ENCODE peak calls at places on chromosomes 1 and 21, in ten cellular contexts. One of them, this sample, is unnamed.

GRCh38 chr1:165290143-165290542 is 66.4 kb downstream of the LMX1A start:
- DNase-seq in upper lobe of left lung: no peak
- DNase-seq in GM12878: no peak
- DNase-seq in IMR-90: no peak
- DNase-seq in PC-9: no peak
- DNase-seq in K562: no peak
- DNase-seq in GM06990: no peak
- DNase-seq in NB4: peak; percentile 3
- DNase-seq in HFF-Myc: peak; percentile 12
- DNase-seq in dorsolateral prefrontal cortex: no peak
- DNase-seq in this sample: no peak

GRCh38 chr1:177586429-177586828 is 383.4 kb downstream of the SEC16B start:
- DNase-seq in GM06990: no peak
- DNase-seq in NB4: no peak
- DNase-seq in PC-9: no peak
- DNase-seq in upper lobe of left lung: no peak
- DNase-seq in dorsolateral prefrontal cortex: no peak
- DNase-seq in K562: no peak
- DNase-seq in GM12878: no peak
- DNase-seq in IMR-90: peak; percentile 90
- DNase-seq in HFF-Myc: no peak
- DNase-seq in this sample: peak; percentile 82

GRCh38 chr21:37891953-37892352 is 24.3 kb downstream of the KCNJ6 start:
- DNase-seq in HFF-Myc: no peak
- DNase-seq in GM12878: no peak
- DNase-seq in K562: no peak
- DNase-seq in IMR-90: no peak
- DNase-seq in NB4: no peak
- DNase-seq in GM06990: no peak
- DNase-seq in upper lobe of left lung: no peak
- DNase-seq in PC-9: no peak
- DNase-seq in dorsolateral prefrontal cortex: no peak
- DNase-seq in this sample: no peak

GRCh38 chr1:113940365-113941244 is 11.5 kb downstream of the HIPK1 start:
- DNase-seq in PC-9: no peak
- DNase-seq in dorsolateral prefrontal cortex: no peak
- DNase-seq in GM06990: peak; percentile 36
- DNase-seq in IMR-90: no peak
- DNase-seq in K562: no peak
- DNase-seq in upper lobe of left lung: no peak
- DNase-seq in HFF-Myc: no peak
- DNase-seq in NB4: peak; percentile 97
- DNase-seq in GM12878: no peak
- DNase-seq in this sample: no peak

GRCh38 chr1:167512262-167512661 is 6.1 kb downstream of the CD247 start:
- DNase-seq in upper lobe of left lung: no peak
- DNase-seq in HFF-Myc: no peak
- DNase-seq in dorsolateral prefrontal cortex: no peak
- DNase-seq in IMR-90: no peak
- DNase-seq in GM12878: no peak
- DNase-seq in PC-9: no peak
- DNase-seq in K562: no peak
- DNase-seq in GM06990: no peak
- DNase-seq in NB4: no peak
- DNase-seq in this sample: no peak

GRCh38 chr1:61782771-61783170 is 40.5 kb downstream of the PATJ start:
- DNase-seq in dorsolateral prefrontal cortex: no peak
- DNase-seq in PC-9: no peak
- DNase-seq in GM12878: peak; percentile 71
- DNase-seq in GM06990: peak; percentile 3
- DNase-seq in IMR-90: no peak
- DNase-seq in HFF-Myc: no peak
- DNase-seq in NB4: no peak
- DNase-seq in upper lobe of left lung: no peak
- DNase-seq in K562: peak; percentile 11
- DNase-seq in this sample: no peak

GRCh38 chr1:51170342-51170741 is 65.7 kb upstream of the RNF11 start:
- DNase-seq in IMR-90: peak; percentile 47
- DNase-seq in HFF-Myc: no peak
- DNase-seq in K562: no peak
- DNase-seq in GM12878: no peak
- DNase-seq in NB4: peak; percentile 65
- DNase-seq in GM06990: no peak
- DNase-seq in dorsolateral prefrontal cortex: no peak
- DNase-seq in PC-9: no peak
- DNase-seq in upper lobe of left lung: no peak
- DNase-seq in this sample: peak; percentile 70

GRCh38 chr1:151815716-151816327 is 10.6 kb upstream of the LINGO4 start:
- DNase-seq in GM06990: no peak
- DNase-seq in IMR-90: no peak
- DNase-seq in upper lobe of left lung: no peak
- DNase-seq in NB4: no peak
- DNase-seq in PC-9: no peak
- DNase-seq in K562: no peak
- DNase-seq in HFF-Myc: no peak
- DNase-seq in GM12878: no peak
- DNase-seq in dorsolateral prefrontal cortex: no peak
- DNase-seq in this sample: no peak

GRCh38 chr1:183025782-183026774 is 2.9 kb downstream of the LAMC1 start:
- DNase-seq in upper lobe of left lung: no peak
- DNase-seq in PC-9: no peak
- DNase-seq in GM06990: peak; percentile 48
- DNase-seq in K562: no peak
- DNase-seq in HFF-Myc: no peak
- DNase-seq in dorsolateral prefrontal cortex: no peak
- DNase-seq in NB4: no peak
- DNase-seq in GM12878: peak; percentile 51
- DNase-seq in IMR-90: peak; percentile 56
- DNase-seq in this sample: no peak

GRCh38 chr21:25186278-25186677 is 421.0 kb downstream of the MRPL39 start:
- DNase-seq in PC-9: no peak
- DNase-seq in GM06990: peak; percentile 63
- DNase-seq in GM12878: peak; percentile 60
- DNase-seq in K562: no peak
- DNase-seq in NB4: no peak
- DNase-seq in IMR-90: no peak
- DNase-seq in HFF-Myc: no peak
- DNase-seq in dorsolateral prefrontal cortex: no peak
- DNase-seq in upper lobe of left lung: no peak
- DNase-seq in this sample: no peak

GRCh38 chr1:243299069-243299468 is 43.2 kb downstream of the SDCCAG8 start:
- DNase-seq in dorsolateral prefrontal cortex: no peak
- DNase-seq in GM06990: no peak
- DNase-seq in NB4: no peak
- DNase-seq in GM12878: no peak
- DNase-seq in K562: no peak
- DNase-seq in upper lobe of left lung: no peak
- DNase-seq in PC-9: no peak
- DNase-seq in HFF-Myc: no peak
- DNase-seq in IMR-90: no peak
- DNase-seq in this sample: no peak

GRCh38 chr21:38831526-38832467 is 26.1 kb downstream of the ETS2 start:
- DNase-seq in K562: peak; percentile 52
- DNase-seq in dorsolateral prefrontal cortex: no peak
- DNase-seq in GM06990: peak; percentile 18
- DNase-seq in HFF-Myc: peak; percentile 82
- DNase-seq in PC-9: peak; percentile 37
- DNase-seq in NB4: peak; percentile 97
- DNase-seq in IMR-90: peak; percentile 98
- DNase-seq in GM12878: peak; percentile 40
- DNase-seq in upper lobe of left lung: no peak
- DNase-seq in this sample: peak; percentile 100

GRCh38 chr1:23526329-23527041 is 4.5 kb downstream of the E2F2 start:
- DNase-seq in upper lobe of left lung: no peak
- DNase-seq in HFF-Myc: no peak
- DNase-seq in GM12878: no peak
- DNase-seq in NB4: no peak
- DNase-seq in dorsolateral prefrontal cortex: no peak
- DNase-seq in IMR-90: no peak
- DNase-seq in K562: no peak
- DNase-seq in GM06990: no peak
- DNase-seq in PC-9: no peak
- DNase-seq in this sample: no peak

GRCh38 chr1:53659436-53659835 is 79.5 kb downstream of the GLIS1 start:
- DNase-seq in PC-9: no peak
- DNase-seq in GM12878: no peak
- DNase-seq in GM06990: no peak
- DNase-seq in dorsolateral prefrontal cortex: no peak
- DNase-seq in HFF-Myc: no peak
- DNase-seq in IMR-90: no peak
- DNase-seq in K562: no peak
- DNase-seq in NB4: no peak
- DNase-seq in upper lobe of left lung: no peak
- DNase-seq in this sample: no peak

GRCh38 chr1:41682845-41683630 is 198.6 kb upstream of the EDN2 start:
- DNase-seq in PC-9: no peak
- DNase-seq in GM12878: no peak
- DNase-seq in GM06990: no peak
- DNase-seq in IMR-90: peak; percentile 41
- DNase-seq in dorsolateral prefrontal cortex: no peak
- DNase-seq in upper lobe of left lung: no peak
- DNase-seq in HFF-Myc: no peak
- DNase-seq in NB4: no peak
- DNase-seq in K562: no peak
- DNase-seq in this sample: peak; percentile 65

GRCh38 chr1:30847358-30847972 is 61.1 kb downstream of the SDC3 start:
- DNase-seq in dorsolateral prefrontal cortex: peak; percentile 87
- DNase-seq in IMR-90: peak; percentile 79
- DNase-seq in K562: no peak
- DNase-seq in upper lobe of left lung: peak; percentile 89
- DNase-seq in PC-9: peak; percentile 61
- DNase-seq in NB4: no peak
- DNase-seq in GM06990: no peak
- DNase-seq in HFF-Myc: no peak
- DNase-seq in GM12878: no peak
- DNase-seq in this sample: no peak

GRCh38 chr1:47230692-47231313 is 1.2 kb downstream of the TAL1 start:
- DNase-seq in K562: peak; percentile 45
- DNase-seq in HFF-Myc: no peak
- DNase-seq in upper lobe of left lung: peak; percentile 83
- DNase-seq in GM12878: no peak
- DNase-seq in NB4: no peak
- DNase-seq in dorsolateral prefrontal cortex: no peak
- DNase-seq in GM06990: peak; percentile 34
- DNase-seq in IMR-90: no peak
- DNase-seq in PC-9: no peak
- DNase-seq in this sample: no peak
- H3K4me3 ChIP-seq in K562: peak overlapping the region; percentile 62
- H3K4me3 ChIP-seq in HFF-Myc: no peak overlapping the region
- H3K4me3 ChIP-seq in upper lobe of left lung: peak overlapping the region; percentile 44
- H3K4me3 ChIP-seq in GM12878: no peak overlapping the region
- H3K4me3 ChIP-seq in NB4: no peak overlapping the region
- H3K4me3 ChIP-seq in dorsolateral prefrontal cortex: peak overlapping the region; percentile 46
- H3K4me3 ChIP-seq in GM06990: no peak overlapping the region
- H3K4me3 ChIP-seq in IMR-90: no peak overlapping the region
- H3K4me3 ChIP-seq in PC-9: no peak overlapping the region
- H3K4me3 ChIP-seq in this sample: no peak overlapping the region

DNA sequence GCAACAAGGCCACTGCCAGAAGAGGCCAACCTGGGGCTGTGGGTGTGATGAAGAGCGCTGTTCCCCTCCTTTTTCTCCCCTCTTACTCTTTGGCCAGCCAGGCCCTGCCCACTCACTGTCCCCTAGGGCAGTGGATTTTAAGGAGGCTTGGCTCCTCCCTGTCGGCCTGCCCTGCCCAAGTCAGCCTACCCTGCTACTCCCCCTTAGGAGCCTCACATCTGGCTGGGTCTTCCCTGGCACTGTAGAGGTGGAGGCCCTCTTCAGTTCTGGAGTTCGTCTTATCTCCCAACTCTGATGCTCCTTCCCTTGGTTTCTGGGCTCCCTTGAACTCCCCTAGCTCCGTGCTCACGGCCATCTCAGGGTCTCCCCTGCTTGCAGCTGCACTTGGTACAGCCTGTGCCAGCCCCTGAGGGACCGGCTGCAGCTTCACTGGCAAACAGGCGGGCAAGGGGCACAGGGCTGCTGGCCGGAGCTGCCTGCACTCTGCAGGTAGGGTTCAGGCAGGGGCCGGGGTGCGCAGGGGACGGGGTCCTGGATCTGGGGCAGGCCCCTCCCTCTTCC is 4.0 kb downstream of the AMPD2 start:
- DNase-seq in NB4: peak; percentile 43
- DNase-seq in K562: no peak
- DNase-seq in GM06990: no peak
- DNase-seq in HFF-Myc: no peak
- DNase-seq in IMR-90: no peak
- DNase-seq in PC-9: no peak
- DNase-seq in GM12878: no peak
- DNase-seq in upper lobe of left lung: peak; percentile 81
- DNase-seq in dorsolateral prefrontal cortex: no peak
- DNase-seq in this sample: no peak
- H3K4me3 ChIP-seq in NB4: peak overlapping the region; percentile 60
- H3K4me3 ChIP-seq in K562: no peak overlapping the region
- H3K4me3 ChIP-seq in GM06990: no peak overlapping the region
- H3K4me3 ChIP-seq in HFF-Myc: peak overlapping the region; percentile 24
- H3K4me3 ChIP-seq in IMR-90: no peak overlapping the region
- H3K4me3 ChIP-seq in PC-9: no peak overlapping the region
- H3K4me3 ChIP-seq in GM12878: peak overlapping the region; percentile 59
- H3K4me3 ChIP-seq in upper lobe of left lung: peak overlapping the region; percentile 13
- H3K4me3 ChIP-seq in dorsolateral prefrontal cortex: peak overlapping the region; percentile 65
- H3K4me3 ChIP-seq in this sample: no peak overlapping the region

DNA sequence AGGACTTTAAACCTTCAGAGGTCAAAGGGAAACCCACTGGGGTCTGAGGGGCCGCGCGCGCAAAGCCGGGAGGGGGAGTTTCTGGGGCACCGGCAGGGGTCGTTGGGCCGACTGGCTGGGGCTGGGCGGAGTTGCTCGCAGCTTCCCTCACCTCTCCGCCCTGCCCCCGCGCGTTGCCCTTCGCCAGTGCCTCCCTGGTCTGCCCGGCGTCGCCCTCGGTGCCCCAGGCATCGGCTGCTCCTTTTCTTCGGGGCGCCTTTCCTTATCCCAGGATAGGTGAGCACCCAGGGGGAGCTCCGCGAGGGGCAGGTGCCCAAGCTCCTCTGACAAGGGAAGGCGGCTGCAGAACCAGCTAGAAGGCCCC is 390 bp upstream of the NGF start:
- DNase-seq in IMR-90: no peak
- DNase-seq in GM12878: no peak
- DNase-seq in GM06990: no peak
- DNase-seq in dorsolateral prefrontal cortex: no peak
- DNase-seq in NB4: no peak
- DNase-seq in HFF-Myc: no peak
- DNase-seq in PC-9: no peak
- DNase-seq in K562: no peak
- DNase-seq in upper lobe of left lung: peak; percentile 81
- DNase-seq in this sample: no peak
- H3K4me3 ChIP-seq in IMR-90: peak overlapping the region; percentile 84
- H3K4me3 ChIP-seq in GM12878: no peak overlapping the region
- H3K4me3 ChIP-seq in GM06990: no peak overlapping the region
- H3K4me3 ChIP-seq in dorsolateral prefrontal cortex: peak overlapping the region; percentile 67
- H3K4me3 ChIP-seq in NB4: no peak overlapping the region
- H3K4me3 ChIP-seq in HFF-Myc: peak overlapping the region; percentile 87
- H3K4me3 ChIP-seq in PC-9: peak overlapping the region; percentile 93
- H3K4me3 ChIP-seq in K562: no peak overlapping the region
- H3K4me3 ChIP-seq in upper lobe of left lung: peak overlapping the region; percentile 45
- H3K4me3 ChIP-seq in this sample: peak overlapping the region; percentile 56

DNA sequence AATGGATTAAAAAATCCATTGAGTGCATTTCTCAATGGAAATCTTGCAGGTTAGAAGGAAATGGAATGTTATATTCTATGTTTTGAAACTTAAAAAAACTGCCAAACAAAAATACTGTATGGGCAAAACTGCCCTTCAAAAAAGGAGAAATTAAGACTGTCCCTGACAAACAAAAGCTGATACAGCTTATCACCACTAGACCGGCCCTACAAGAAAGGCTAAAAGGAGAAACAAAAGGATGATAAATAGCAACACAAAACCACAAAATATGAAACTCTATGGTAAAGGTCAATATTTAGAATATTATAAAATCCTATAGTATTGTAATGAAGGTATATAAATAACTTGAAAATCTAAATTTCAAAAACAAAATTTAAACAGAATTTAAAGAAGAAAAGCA is 60.0 kb downstream of the SLC25A24 start:
- DNase-seq in PC-9: no peak
- DNase-seq in GM06990: no peak
- DNase-seq in K562: no peak
- DNase-seq in upper lobe of left lung: no peak
- DNase-seq in HFF-Myc: no peak
- DNase-seq in NB4: no peak
- DNase-seq in IMR-90: no peak
- DNase-seq in dorsolateral prefrontal cortex: no peak
- DNase-seq in GM12878: no peak
- DNase-seq in this sample: no peak
- H3K4me3 ChIP-seq in PC-9: no peak overlapping the region
- H3K4me3 ChIP-seq in GM06990: no peak overlapping the region
- H3K4me3 ChIP-seq in K562: no peak overlapping the region
- H3K4me3 ChIP-seq in upper lobe of left lung: no peak overlapping the region
- H3K4me3 ChIP-seq in HFF-Myc: no peak overlapping the region
- H3K4me3 ChIP-seq in NB4: no peak overlapping the region
- H3K4me3 ChIP-seq in IMR-90: no peak overlapping the region
- H3K4me3 ChIP-seq in dorsolateral prefrontal cortex: no peak overlapping the region
- H3K4me3 ChIP-seq in GM12878: no peak overlapping the region
- H3K4me3 ChIP-seq in this sample: no peak overlapping the region

This sample was measured in skeletal muscle cell.